ENCODE peak calls at places on chromosome 7, in eight cellular contexts. S, W, H, D, R, F, E and Y are unnamed samples. For H3K9me3, the result is how much of the 10 kb centered on the place peaks cover.

GRCh38 chr7:142168746-142169145 is 57.2 kb downstream of the MGAM2 start:
- DNase-seq in S (peak), W (no peak), H (no peak), D (no peak), R (no peak), F (no peak), E (peak), Y (no peak)

GRCh38 chr7:94414481-94414880 is 19.8 kb downstream of the COL1A2 start:
- DNase-seq in S (peak), W (no peak), H (no peak), D (peak), R (no peak), F (no peak), E (peak), Y (no peak)

GRCh38 chr7:118185163-118185860 is 1.3 kb downstream of the LSM8 start:
- DNase-seq in S (no peak), W (no peak), H (no peak), D (peak), R (no peak), F (no peak), E (peak), Y (no peak)

GRCh38 chr7:41425926-41426325 is 277.0 kb downstream of the INHBA start:
- DNase-seq in S (no peak), W (no peak), H (no peak), D (peak), R (no peak), F (peak), E (peak), Y (no peak)

GRCh38 chr7:42843209-42843800 is 68.6 kb downstream of the C7orf25 start:
- DNase-seq in S (peak), W (no peak), H (no peak), D (peak), R (peak), F (no peak), E (peak), Y (peak)

GRCh38 chr7:148527717-148528168 is 62.8 kb upstream of the C7orf33 start:
- DNase-seq in S (peak), W (peak), H (peak), D (peak), R (peak), F (peak), E (peak), Y (peak)

GRCh38 chr7:119175916-119176627 is 951.6 kb downstream of the ANKRD7 start:
- DNase-seq in S (peak), W (no peak), H (no peak), D (peak), R (no peak), F (no peak), E (peak), Y (peak)

GRCh38 chr7:75617634-75618234 is 121.0 kb downstream of the HIP1 start:
- DNase-seq in S (no peak), W (peak), H (peak), D (no peak), R (peak), F (peak), E (no peak), Y (no peak)

GRCh38 chr7:155261031-155261985 is 36.4 kb upstream of the INSIG1 start:
- DNase-seq in S (no peak), W (no peak), H (no peak), D (no peak), R (no peak), F (peak), E (no peak), Y (no peak)

GRCh38 chr7:44764081-44764480 is 15.4 kb downstream of the ZMIZ2 start:
- DNase-seq in S (no peak), W (no peak), H (no peak), D (no peak), R (no peak), F (no peak), E (no peak), Y (no peak)

GRCh38 chr7:1054438-1055083 is 10.2 kb downstream of the GPR146 start:
- DNase-seq in S (no peak), W (no peak), H (no peak), D (no peak), R (peak), F (no peak), E (no peak), Y (no peak)
- H3K4me3 ChIP-seq in S (no peak), W (peak), H (no peak), D (no peak), R (peak), F (no peak), E (no peak), Y (no peak)

GRCh38 chr7:143493755-143494154 is 16.1 kb downstream of the TAS2R41 start:
- DNase-seq in S (no peak), W (no peak), H (no peak), D (no peak), R (no peak), F (no peak), E (no peak), Y (no peak)

GRCh38 chr7:143492799-143493568 is 15.3 kb downstream of the TAS2R41 start:
- DNase-seq in S (no peak), W (no peak), H (no peak), D (peak), R (no peak), F (no peak), E (peak), Y (peak)

GRCh38 chr7:143490719-143491306 is 13.1 kb downstream of the TAS2R41 start:
- DNase-seq in S (peak), W (no peak), H (no peak), D (no peak), R (peak), F (no peak), E (peak), Y (peak)

GRCh38 chr7:143494622-143495021 is 16.9 kb downstream of the TAS2R41 start:
- DNase-seq in S (no peak), W (no peak), H (no peak), D (peak), R (no peak), F (no peak), E (peak), Y (no peak)

GRCh38 chr7:143492043-143492471 is 14.4 kb downstream of the TAS2R41 start:
- DNase-seq in S (no peak), W (no peak), H (no peak), D (peak), R (no peak), F (peak), E (peak), Y (no peak)
- H3K9me3 ChIP-seq in S (under half), W (under half), H (under half), D (under half), R (under half), F (under half), E (under half), Y (under half)

GRCh38 chr7:157613575-157614322 is 276.9 kb downstream of the DNAJB6 start:
- DNase-seq in S (no peak), W (no peak), H (no peak), D (no peak), R (no peak), F (no peak), E (no peak), Y (no peak)
- H3K4me3 ChIP-seq in S (no peak), W (peak), H (no peak), D (no peak), R (peak), F (no peak), E (no peak), Y (no peak)

GRCh38 chr7:8147004-8147403 is 115.0 kb downstream of the ICA1 start:
- DNase-seq in S (no peak), W (no peak), H (no peak), D (no peak), R (peak), F (no peak), E (no peak), Y (no peak)
- H3K9me3 ChIP-seq in S (under half), W (under half), H (under half), D (under half), R (under half), F (under half), E (under half), Y (under half)

GRCh38 chr7:27101906-27102577 is 441 bp downstream of the HOXA2 start:
- DNase-seq in S (no peak), W (no peak), H (peak), D (peak), R (no peak), F (no peak), E (no peak), Y (no peak)
- H3K4me3 ChIP-seq in S (no peak), W (no peak), H (peak), D (peak), R (peak), F (no peak), E (no peak), Y (no peak)

DNA sequence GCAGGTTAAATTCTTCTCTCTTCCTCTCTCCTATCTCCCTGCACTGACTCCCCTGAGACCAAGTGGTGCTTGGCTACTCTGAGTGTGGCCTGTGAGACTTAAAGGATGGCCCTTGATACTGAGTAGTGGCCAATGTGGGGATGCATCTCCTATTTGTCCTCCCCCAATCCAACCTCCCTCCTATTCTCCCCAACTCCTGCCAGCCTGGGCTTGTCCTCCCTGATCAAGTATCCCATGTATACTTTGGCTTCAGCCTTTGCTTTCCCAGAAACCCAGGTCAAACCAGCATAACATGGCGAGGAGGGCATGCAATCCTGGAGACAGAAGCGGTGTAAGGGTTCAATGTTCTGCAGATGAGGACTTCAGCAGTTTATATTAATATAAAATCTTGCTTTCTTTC is 77.9 kb upstream of the GRB10 start:
- DNase-seq in S (no peak), W (no peak), H (no peak), D (no peak), R (no peak), F (no peak), E (no peak), Y (no peak)
- H3K9me3 ChIP-seq in S (under half), W (under half), H (under half), D (under half), R (under half), F (under half), E (under half), Y (under half)

GRCh38 chr7:54397836-54398612 is 144.2 kb upstream of the VSTM2A start:
- DNase-seq in S (no peak), W (no peak), H (no peak), D (no peak), R (no peak), F (no peak), E (no peak), Y (peak)
- H3K4me3 ChIP-seq in S (no peak), W (no peak), H (no peak), D (no peak), R (no peak), F (no peak), E (no peak), Y (no peak)

DNA sequence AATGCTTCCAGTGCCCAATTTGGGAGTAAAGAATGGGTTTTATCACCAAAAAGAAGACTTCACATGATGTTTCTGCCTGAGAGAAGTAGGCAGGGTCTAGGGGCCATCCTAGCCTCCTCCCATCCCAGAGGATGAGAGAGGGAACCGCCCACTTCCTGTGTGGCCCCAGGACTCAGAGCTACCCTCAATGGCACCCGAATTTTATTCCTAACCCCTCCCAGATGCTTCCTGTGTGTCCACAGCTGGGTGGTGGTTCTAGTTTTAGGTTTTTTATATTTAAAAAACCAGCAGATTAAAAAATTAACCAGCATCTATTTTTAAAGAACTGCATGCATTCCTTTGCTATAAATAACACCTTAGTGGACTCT is 583.5 kb downstream of the PTPRN2 start:
- DNase-seq in S (no peak), W (no peak), H (no peak), D (no peak), R (no peak), F (no peak), E (no peak), Y (no peak)
- H3K9me3 ChIP-seq in S (under half), W (under half), H (under half), D (half or more), R (under half), F (under half), E (under half), Y (under half)